ENCODE peak calls at places on chromosomes 4 and X, in five cellular contexts. Y is lower lobe of right lung, V is PC-3, G is heart right ventricle, X is pancreas. Z is an unnamed sample.

GRCh38 chrX:30067677-30068076 is 147.7 kb upstream of the MAGEB2 start:
- DNase-seq in V (no peak), G (no peak), X (no peak), Y (no peak), Z (no peak)

GRCh38 chr4:35934370-35934981 is 309.8 kb downstream of the ARAP2 start:
- DNase-seq in X (no peak), G (no peak), Y (no peak), V (peak; percentile 65), Z (no peak)

GRCh38 chr4:177384856-177385396 is 57.3 kb downstream of the AGA start:
- DNase-seq in X (no peak), Y (no peak), G (no peak), V (no peak), Z (no peak)

GRCh38 chr4:10079951-10080873 is 36.4 kb downstream of the WDR1 start:
- DNase-seq in G (no peak), V (no peak), Y (peak; percentile 28), X (peak; percentile 37), Z (peak; percentile 28)

GRCh38 chrX:17328837-17329236 is 46.2 kb upstream of the NHS start:
- DNase-seq in G (no peak), Y (no peak), V (no peak), X (no peak), Z (no peak)

GRCh38 chr4:139489638-139490037 is 35.7 kb downstream of the RAB33B start:
- DNase-seq in V (no peak), X (no peak), G (no peak), Y (no peak), Z (no peak)

GRCh38 chr4:149791836-149792235 is 23.8 kb downstream of the IQCM start:
- DNase-seq in Y (no peak), X (no peak), G (no peak), V (no peak), Z (no peak)

GRCh38 chrX:102067966-102068723 is 57.3 kb upstream of the TCEAL2 start:
- DNase-seq in X (no peak), V (peak; percentile 48), Y (no peak), G (no peak), Z (no peak)

GRCh38 chr4:24477919-24478318 is 106.4 kb downstream of the DHX15 start:
- DNase-seq in X (no peak), G (peak; percentile 48), V (peak; percentile 9), Y (no peak), Z (no peak)

DNA sequence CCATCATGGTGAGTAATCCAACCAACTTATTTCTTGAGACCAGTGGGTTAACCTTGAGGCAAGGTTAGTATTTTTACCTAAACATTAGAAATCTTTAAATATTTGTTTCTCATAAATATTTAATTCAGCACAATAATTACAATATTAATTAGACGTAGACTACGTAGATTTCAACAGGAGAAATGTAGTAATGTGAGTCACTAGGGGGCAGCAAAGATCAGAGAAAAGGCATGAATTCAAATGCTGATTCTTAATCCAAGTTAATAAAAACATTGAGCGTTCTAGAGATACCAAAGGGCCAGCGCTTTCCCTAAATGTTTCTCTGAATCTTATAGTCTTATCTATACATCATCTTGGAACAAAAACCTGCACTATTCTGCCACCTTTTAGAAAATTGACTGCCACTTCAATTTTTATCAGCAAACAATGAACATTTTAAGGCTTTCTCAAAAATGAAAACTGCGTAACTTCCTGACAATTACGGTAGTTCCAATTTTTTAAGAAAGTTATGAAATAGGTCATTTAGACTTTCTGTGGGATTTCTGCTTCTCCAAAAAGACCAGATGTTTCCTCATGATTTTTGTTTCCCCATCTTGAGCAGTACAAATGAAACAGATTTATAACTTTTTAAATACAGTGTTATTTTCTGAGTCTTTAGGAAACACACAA is 180.7 kb downstream of the GASK1B start:
- DNase-seq in Y (no peak), G (peak; percentile 87), X (no peak), V (peak; percentile 81), Z (no peak)
- H3K27ac ChIP-seq in Y (peak overlapping the region; percentile 66), G (peak overlapping the region; percentile 87), X (peak overlapping the region; percentile 6), V (no peak overlapping the region), Z (peak overlapping the region; percentile 83)

GRCh38 chrX:16162391-16162790 is 4.9 kb upstream of the MAGEB17 start:
- DNase-seq in V (no peak), G (no peak), Y (no peak), X (no peak), Z (no peak)

GRCh38 chrX:16155586-16155985 is 11.7 kb upstream of the MAGEB17 start:
- DNase-seq in V (no peak), Y (no peak), X (no peak), G (no peak), Z (no peak)

GRCh38 chrX:16164748-16165147 is 2.5 kb upstream of the MAGEB17 start:
- DNase-seq in V (no peak), G (no peak), X (no peak), Y (no peak), Z (no peak)

GRCh38 chrX:16160729-16161128 is 6.6 kb upstream of the MAGEB17 start:
- DNase-seq in G (no peak), X (no peak), V (peak; percentile 93), Y (no peak), Z (no peak)
- H3K27ac ChIP-seq in G (no peak overlapping the region), X (no peak overlapping the region), V (peak overlapping the region; percentile 65), Y (no peak overlapping the region), Z (no peak overlapping the region)

DNA sequence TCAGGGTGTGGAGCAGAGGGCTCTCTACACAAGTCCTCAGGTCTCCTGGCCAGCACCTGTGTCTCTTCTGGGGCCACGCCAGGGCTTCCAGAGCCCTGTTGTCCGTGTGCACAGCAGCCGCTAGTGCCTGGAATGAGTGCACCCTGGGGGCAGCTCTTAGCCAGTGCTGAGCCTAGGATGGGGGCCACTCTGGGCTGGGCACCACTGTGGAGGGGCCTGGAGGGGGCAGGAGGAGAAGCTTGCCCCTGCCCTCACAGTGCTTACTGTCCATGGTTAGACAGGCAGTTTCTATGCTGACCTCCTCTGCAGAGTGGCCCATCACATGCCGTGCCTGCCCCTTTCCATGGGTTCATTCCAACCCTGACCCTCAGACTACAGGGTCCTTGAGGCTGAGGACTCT is 42.7 kb upstream of the GRPEL1 start:
- DNase-seq in X (peak; percentile 43), V (no peak), Y (peak; percentile 30), G (no peak), Z (no peak)
- H3K27ac ChIP-seq in X (no peak overlapping the region), V (no peak overlapping the region), Y (no peak overlapping the region), G (no peak overlapping the region), Z (no peak overlapping the region)

DNA sequence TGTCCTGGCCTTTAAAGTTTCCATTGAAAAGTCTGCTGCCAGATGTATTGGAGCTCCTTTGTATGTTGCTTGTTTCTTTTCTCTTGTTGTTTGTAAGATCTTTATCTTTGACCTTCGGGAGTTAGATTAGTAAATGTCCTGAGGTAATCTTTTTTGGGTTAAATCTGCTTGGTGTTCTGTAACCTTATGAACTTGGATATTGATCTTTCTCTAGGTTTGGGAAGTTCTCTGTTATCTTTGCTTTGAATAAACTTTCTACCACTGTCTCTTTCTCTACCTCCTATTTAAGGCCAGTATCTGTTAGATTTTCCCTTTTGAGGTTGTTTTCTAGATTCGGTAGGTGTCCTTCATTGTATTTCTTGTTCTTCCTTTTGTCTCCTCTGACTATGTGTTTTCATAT is 447.8 kb downstream of the FAM133A start:
- DNase-seq in X (no peak), V (no peak), Y (no peak), G (no peak), Z (no peak)
- H3K27ac ChIP-seq in X (no peak overlapping the region), V (no peak overlapping the region), Y (no peak overlapping the region), G (no peak overlapping the region), Z (no peak overlapping the region)

DNA sequence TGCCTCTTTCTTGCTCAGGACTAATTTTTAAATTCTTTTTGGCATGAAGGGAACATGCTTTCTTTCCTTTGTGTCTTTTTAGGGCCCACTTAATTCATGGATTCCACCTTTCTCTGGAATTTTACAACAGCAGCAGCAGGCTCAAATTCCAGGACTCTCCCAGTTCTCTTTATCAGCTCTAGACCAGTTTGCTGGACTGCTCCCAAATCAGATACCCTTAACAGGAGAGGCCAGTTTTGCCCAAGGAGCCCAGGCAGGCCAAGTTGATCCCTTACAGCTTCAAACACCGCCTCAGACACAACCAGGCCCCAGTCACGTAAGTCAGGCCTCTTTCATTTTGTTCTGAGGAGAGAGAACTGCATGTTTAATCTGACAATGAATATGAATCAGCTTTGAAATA is 2.3 kb downstream of the ODAM start:
- DNase-seq in X (no peak), V (no peak), G (no peak), Y (peak; percentile 47), Z (peak; percentile 32)
- H3K27ac ChIP-seq in X (no peak overlapping the region), V (no peak overlapping the region), G (no peak overlapping the region), Y (peak overlapping the region; percentile 5), Z (no peak overlapping the region)

GRCh38 chr4:187128226-187128625 is 404.6 kb upstream of the FAT1 start:
- DNase-seq in V (peak; percentile 40), X (no peak), G (no peak), Y (no peak), Z (no peak)
- H3K27ac ChIP-seq in V (peak overlapping the region; percentile 70), X (no peak overlapping the region), G (no peak overlapping the region), Y (no peak overlapping the region), Z (no peak overlapping the region)

Z was measured in left lung.